ENCODE peak calls at places on chromosomes 13 and 19, in five cellular contexts. U, E, S, Y and D are unnamed samples.

GRCh38 chr19:35204799-35205732 is 23.5 kb downstream of the FAM187B start:
- DNase-seq in S (no peak), Y (no peak), E (peak), U (no peak), D (no peak)

GRCh38 chr19:4582112-4582553 is 22.6 kb upstream of the SEMA6B start:
- DNase-seq in U (no peak), S (no peak), E (no peak), Y (peak), D (no peak)

GRCh38 chr19:39408392-39409206 is 2.0 kb downstream of the ZFP36 start:
- DNase-seq in E (no peak), Y (no peak), S (no peak), U (peak), D (no peak)

GRCh38 chr19:19900124-19900523 is 622 bp upstream of the ZNF93 start:
- DNase-seq in U (peak), E (no peak), S (peak), Y (peak), D (no peak)

GRCh38 chr19:10450853-10451609 is 30.7 kb downstream of the PDE4A start:
- DNase-seq in Y (peak), S (no peak), E (peak), U (no peak), D (no peak)

GRCh38 chr13:24854311-24854710 is 90.3 kb downstream of the RNF17 start:
- DNase-seq in S (no peak), E (no peak), U (no peak), Y (no peak), D (no peak)

GRCh38 chr19:4911314-4911713 is 2.0 kb downstream of the UHRF1 start:
- DNase-seq in U (no peak), Y (no peak), S (no peak), E (peak), D (no peak)

GRCh38 chr19:409006-409514 is at the start of gene C2CD4C:
- DNase-seq in U (no peak), Y (peak), E (peak), S (no peak), D (no peak)

GRCh38 chr19:18223860-18224524 is 2.2 kb downstream of the PDE4C start:
- DNase-seq in U (no peak), Y (peak), E (peak), S (no peak), D (no peak)

GRCh38 chr19:45468159-45468651 is 409 bp downstream of the FOSB start:
- DNase-seq in S (no peak), U (no peak), E (peak), Y (no peak), D (no peak)

GRCh38 chr13:24254151-24254810 is 55.1 kb upstream of the C1QTNF9 start:
- DNase-seq in E (no peak), S (no peak), Y (no peak), U (peak), D (no peak)

GRCh38 chr19:32322541-32322940 is 22.9 kb upstream of the ZNF507 start:
- DNase-seq in Y (no peak), E (no peak), S (no peak), U (no peak), D (no peak)

DNA sequence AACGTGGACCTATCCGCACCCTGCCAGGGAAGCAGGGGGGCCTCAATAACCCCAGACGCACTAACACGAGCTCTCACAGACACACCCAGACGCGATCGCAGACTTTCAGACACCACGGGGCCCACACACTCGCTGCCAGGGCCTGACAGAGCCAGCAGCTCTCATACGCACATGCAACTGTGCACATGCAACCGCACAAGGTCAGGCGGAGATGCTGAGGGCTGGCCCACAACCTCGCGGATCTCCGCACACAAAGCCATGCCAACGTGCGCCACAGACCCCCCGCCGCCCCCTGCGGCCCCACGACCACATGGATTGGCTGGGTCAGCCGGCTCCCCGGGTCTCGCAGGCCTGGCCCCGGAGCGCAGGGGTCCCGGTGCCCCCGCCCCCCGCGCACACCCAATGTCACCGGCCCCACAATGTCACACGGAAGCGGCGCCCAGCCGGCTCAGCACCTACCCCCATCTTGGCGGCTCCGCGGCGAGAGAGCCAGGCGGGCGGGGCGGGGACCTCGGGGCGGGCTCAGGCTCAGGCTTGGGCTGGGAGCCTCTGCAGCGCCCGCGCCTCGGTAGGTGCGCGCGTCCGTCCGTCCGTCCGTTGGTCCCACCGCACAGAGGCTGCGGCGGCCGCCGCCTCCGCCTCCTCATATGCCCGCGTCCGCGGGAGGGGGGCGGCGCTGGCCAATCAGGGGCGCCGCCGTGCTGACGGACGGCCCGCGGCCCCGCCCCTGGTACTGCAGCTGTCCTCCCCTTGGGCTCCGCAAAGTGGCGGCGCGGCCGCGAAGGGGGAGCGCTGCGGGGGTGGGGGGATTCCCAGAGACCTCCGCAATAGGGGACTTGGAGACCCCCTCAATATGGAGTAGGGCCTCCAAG is at the start of gene ATP1A3:
- DNase-seq in Y (peak), E (peak), S (no peak), U (peak), D (no peak)
- H3K4me3 ChIP-seq in Y (peak), E (peak), S (peak), U (peak), D (peak)

GRCh38 chr19:3526507-3527244 is 12.3 kb upstream of the TEKTIP1 start:
- DNase-seq in Y (no peak), E (no peak), U (no peak), S (no peak), D (no peak)
- TF ChIP-seq CTCF in Y (peak), E (peak), U (no peak), S (no peak), D (no peak)

GRCh38 chr19:7187605-7188339 is 106.4 kb downstream of the INSR start:
- DNase-seq in U (no peak), E (no peak), Y (no peak), S (no peak), D (no peak)

GRCh38 chr19:7176792-7177191 is 107.3 kb downstream of the ZNF557 start:
- DNase-seq in Y (no peak), S (no peak), E (no peak), U (no peak), D (no peak)

GRCh38 chr19:7179917-7180306 is 110.4 kb downstream of the ZNF557 start:
- DNase-seq in E (no peak), Y (no peak), U (no peak), S (no peak), D (no peak)

GRCh38 chr19:7177926-7178325 is 108.4 kb downstream of the ZNF557 start:
- DNase-seq in U (peak), E (no peak), S (no peak), Y (no peak), D (no peak)

DNA sequence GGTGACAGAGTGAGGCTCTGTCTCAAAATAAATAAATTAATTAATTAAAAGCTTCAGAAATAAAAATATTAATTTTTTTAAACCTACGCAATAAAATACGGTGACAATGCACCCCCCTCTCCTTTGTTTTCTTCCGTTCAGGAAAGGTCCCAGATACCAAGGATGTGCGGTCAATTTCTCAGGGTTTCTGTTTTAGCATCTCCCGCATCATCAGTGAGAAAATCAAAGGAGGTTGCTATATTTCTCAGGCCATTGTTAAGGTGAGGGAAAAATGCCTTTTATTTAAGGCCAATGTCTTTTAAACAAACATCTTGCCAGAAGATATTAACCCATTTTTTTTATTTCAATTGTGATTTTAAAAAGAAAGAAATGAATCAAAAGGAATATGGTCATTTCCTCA is 111.7 kb downstream of the INSR start:
- DNase-seq in E (no peak), S (no peak), U (no peak), Y (no peak), D (no peak)
- H3K4me3 ChIP-seq in E (peak), S (no peak), U (no peak), Y (no peak), D (no peak)

GRCh38 chr19:42424712-42425131 is 2.5 kb downstream of the LIPE start:
- DNase-seq in Y (peak), S (no peak), E (no peak), U (no peak), D (no peak)
- TF ChIP-seq CTCF in Y (no peak), S (no peak), E (peak), U (no peak), D (peak)